ENCODE peak calls at places on chromosomes 4 and X, in ten cellular contexts. One of them, this sample, is unnamed.

GRCh38 chr4:88985088-88985779 is 71.8 kb downstream of the FAM13A start:
- DNase-seq in fibroblast of lung: peak; percentile 93
- DNase-seq in fibroblast of mammary gland: peak; percentile 95
- DNase-seq in neural progenitor cell: no peak
- DNase-seq in hepatocyte: no peak
- DNase-seq in foreskin fibroblast: peak; percentile 88
- DNase-seq in RWPE1: peak; percentile 21
- DNase-seq in GM23338: no peak
- DNase-seq in ovary: no peak
- DNase-seq in nephron progenitor cell: no peak
- DNase-seq in this sample: peak; percentile 93

GRCh38 chr4:110055014-110055768 is 142.5 kb downstream of the EGF start:
- DNase-seq in fibroblast of lung: no peak
- DNase-seq in fibroblast of mammary gland: no peak
- DNase-seq in neural progenitor cell: peak; percentile 2
- DNase-seq in hepatocyte: no peak
- DNase-seq in foreskin fibroblast: no peak
- DNase-seq in RWPE1: no peak
- DNase-seq in GM23338: no peak
- DNase-seq in ovary: no peak
- DNase-seq in nephron progenitor cell: no peak
- DNase-seq in this sample: no peak

GRCh38 chrX:15328821-15329220 is 6.5 kb downstream of the PIGA start:
- DNase-seq in fibroblast of lung: no peak
- DNase-seq in fibroblast of mammary gland: no peak
- DNase-seq in neural progenitor cell: no peak
- DNase-seq in hepatocyte: no peak
- DNase-seq in foreskin fibroblast: no peak
- DNase-seq in RWPE1: no peak
- DNase-seq in GM23338: no peak
- DNase-seq in ovary: no peak
- DNase-seq in nephron progenitor cell: no peak
- DNase-seq in this sample: no peak

GRCh38 chr4:153318696-153319320 is 25.7 kb upstream of the MND1 start:
- DNase-seq in fibroblast of lung: peak; percentile 74
- DNase-seq in fibroblast of mammary gland: peak; percentile 67
- DNase-seq in neural progenitor cell: peak; percentile 58
- DNase-seq in hepatocyte: peak; percentile 72
- DNase-seq in foreskin fibroblast: peak; percentile 16
- DNase-seq in RWPE1: peak; percentile 71
- DNase-seq in GM23338: peak; percentile 78
- DNase-seq in ovary: no peak
- DNase-seq in nephron progenitor cell: peak; percentile 17
- DNase-seq in this sample: peak; percentile 68

GRCh38 chr4:119314356-119314755 is 7.6 kb downstream of the FABP2 start:
- DNase-seq in fibroblast of lung: peak; percentile 71
- DNase-seq in fibroblast of mammary gland: peak; percentile 63
- DNase-seq in neural progenitor cell: peak; percentile 68
- DNase-seq in hepatocyte: peak; percentile 64
- DNase-seq in foreskin fibroblast: no peak
- DNase-seq in RWPE1: peak; percentile 13
- DNase-seq in GM23338: peak; percentile 83
- DNase-seq in ovary: no peak
- DNase-seq in nephron progenitor cell: no peak
- DNase-seq in this sample: peak; percentile 61

GRCh38 chr4:3408793-3409330 is 32.9 kb upstream of the HGFAC start:
- DNase-seq in fibroblast of lung: no peak
- DNase-seq in fibroblast of mammary gland: no peak
- DNase-seq in neural progenitor cell: no peak
- DNase-seq in hepatocyte: no peak
- DNase-seq in foreskin fibroblast: no peak
- DNase-seq in RWPE1: no peak
- DNase-seq in GM23338: no peak
- DNase-seq in ovary: no peak
- DNase-seq in nephron progenitor cell: no peak
- DNase-seq in this sample: no peak

GRCh38 chr4:120083152-120083551 is 16.5 kb upstream of the MAD2L1 start:
- DNase-seq in fibroblast of lung: no peak
- DNase-seq in fibroblast of mammary gland: no peak
- DNase-seq in neural progenitor cell: no peak
- DNase-seq in hepatocyte: no peak
- DNase-seq in foreskin fibroblast: no peak
- DNase-seq in RWPE1: no peak
- DNase-seq in GM23338: no peak
- DNase-seq in ovary: no peak
- DNase-seq in nephron progenitor cell: no peak
- DNase-seq in this sample: no peak

GRCh38 chr4:39304651-39305050 is 61.5 kb downstream of the RFC1 start:
- DNase-seq in fibroblast of lung: no peak
- DNase-seq in fibroblast of mammary gland: no peak
- DNase-seq in neural progenitor cell: no peak
- DNase-seq in hepatocyte: no peak
- DNase-seq in foreskin fibroblast: no peak
- DNase-seq in RWPE1: no peak
- DNase-seq in GM23338: no peak
- DNase-seq in ovary: no peak
- DNase-seq in nephron progenitor cell: no peak
- DNase-seq in this sample: no peak

GRCh38 chr4:32022071-32022470 is 1301.9 kb downstream of the PCDH7 start:
- DNase-seq in fibroblast of lung: no peak
- DNase-seq in fibroblast of mammary gland: peak; percentile 2
- DNase-seq in neural progenitor cell: no peak
- DNase-seq in hepatocyte: no peak
- DNase-seq in foreskin fibroblast: peak; percentile 1
- DNase-seq in RWPE1: no peak
- DNase-seq in GM23338: no peak
- DNase-seq in ovary: no peak
- DNase-seq in nephron progenitor cell: no peak
- DNase-seq in this sample: no peak

GRCh38 chrX:154458116-154458953 is at the start of gene PLXNA3:
- DNase-seq in fibroblast of lung: no peak
- DNase-seq in fibroblast of mammary gland: no peak
- DNase-seq in neural progenitor cell: peak; percentile 74
- DNase-seq in hepatocyte: peak; percentile 74
- DNase-seq in foreskin fibroblast: no peak
- DNase-seq in RWPE1: peak; percentile 44
- DNase-seq in GM23338: peak; percentile 46
- DNase-seq in ovary: peak; percentile 55
- DNase-seq in nephron progenitor cell: peak; percentile 80
- DNase-seq in this sample: peak; percentile 28

GRCh38 chrX:16832301-16832700 is 37.9 kb downstream of the RBBP7 start:
- DNase-seq in fibroblast of lung: no peak
- DNase-seq in fibroblast of mammary gland: no peak
- DNase-seq in neural progenitor cell: no peak
- DNase-seq in hepatocyte: no peak
- DNase-seq in foreskin fibroblast: no peak
- DNase-seq in RWPE1: no peak
- DNase-seq in GM23338: no peak
- DNase-seq in ovary: no peak
- DNase-seq in nephron progenitor cell: peak; percentile 32
- DNase-seq in this sample: no peak

GRCh38 chr4:22500128-22500611 is 15.7 kb downstream of the ADGRA3 start:
- DNase-seq in fibroblast of lung: no peak
- DNase-seq in fibroblast of mammary gland: no peak
- DNase-seq in neural progenitor cell: no peak
- DNase-seq in hepatocyte: no peak
- DNase-seq in foreskin fibroblast: no peak
- DNase-seq in RWPE1: no peak
- DNase-seq in GM23338: no peak
- DNase-seq in ovary: no peak
- DNase-seq in nephron progenitor cell: no peak
- DNase-seq in this sample: peak; percentile 82

GRCh38 chr4:159937595-159937994 is 834.7 kb downstream of the RAPGEF2 start:
- DNase-seq in fibroblast of lung: no peak
- DNase-seq in fibroblast of mammary gland: no peak
- DNase-seq in neural progenitor cell: no peak
- DNase-seq in hepatocyte: no peak
- DNase-seq in foreskin fibroblast: no peak
- DNase-seq in RWPE1: no peak
- DNase-seq in GM23338: no peak
- DNase-seq in ovary: no peak
- DNase-seq in nephron progenitor cell: no peak
- DNase-seq in this sample: peak; percentile 34

GRCh38 chr4:166229799-166230198 is 356.8 kb downstream of the TLL1 start:
- DNase-seq in fibroblast of lung: no peak
- DNase-seq in fibroblast of mammary gland: no peak
- DNase-seq in neural progenitor cell: no peak
- DNase-seq in hepatocyte: no peak
- DNase-seq in foreskin fibroblast: no peak
- DNase-seq in RWPE1: no peak
- DNase-seq in GM23338: no peak
- DNase-seq in ovary: no peak
- DNase-seq in nephron progenitor cell: no peak
- DNase-seq in this sample: no peak

GRCh38 chrX:119758682-119759332 is 419 bp downstream of the SOWAHD start:
- DNase-seq in fibroblast of lung: no peak
- DNase-seq in fibroblast of mammary gland: no peak
- DNase-seq in neural progenitor cell: peak; percentile 46
- DNase-seq in hepatocyte: peak; percentile 54
- DNase-seq in foreskin fibroblast: no peak
- DNase-seq in RWPE1: no peak
- DNase-seq in GM23338: peak; percentile 36
- DNase-seq in ovary: peak; percentile 14
- DNase-seq in nephron progenitor cell: peak; percentile 39
- DNase-seq in this sample: no peak

DNA sequence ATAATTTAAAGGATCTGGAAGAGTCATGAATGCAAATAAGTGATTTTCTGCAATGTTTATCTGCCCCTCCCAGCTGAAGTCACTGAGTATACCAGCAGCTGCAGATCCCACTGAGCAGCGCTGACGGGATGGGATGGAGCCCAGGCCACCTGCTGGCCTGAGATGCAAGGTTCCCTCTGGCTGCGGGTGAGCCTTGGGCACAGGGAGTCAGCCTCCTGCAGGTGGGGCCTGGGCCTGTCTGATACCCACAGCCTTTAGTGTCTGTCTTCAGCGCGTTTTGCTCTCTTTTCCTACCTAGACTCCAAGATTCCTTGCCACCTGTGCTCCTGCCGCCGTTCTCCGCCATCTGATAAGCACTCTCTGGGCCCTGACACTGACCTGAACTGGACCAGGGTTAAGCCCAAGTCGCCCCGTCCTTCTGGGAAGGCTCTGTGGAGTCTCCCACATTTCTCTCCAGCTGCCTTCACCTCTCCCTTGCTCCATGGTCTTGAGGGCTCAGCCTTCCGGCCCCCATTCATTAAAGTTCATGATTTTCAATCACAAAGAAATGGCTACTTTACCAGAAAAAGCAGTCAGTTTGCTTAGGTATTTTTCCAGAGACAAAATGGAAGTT is 223.1 kb upstream of the FAT1 start:
- DNase-seq in fibroblast of lung: no peak
- DNase-seq in fibroblast of mammary gland: peak; percentile 18
- DNase-seq in neural progenitor cell: peak; percentile 63
- DNase-seq in hepatocyte: peak; percentile 82
- DNase-seq in foreskin fibroblast: no peak
- DNase-seq in RWPE1: peak; percentile 45
- DNase-seq in GM23338: peak; percentile 73
- DNase-seq in ovary: no peak
- DNase-seq in nephron progenitor cell: peak; percentile 47
- DNase-seq in this sample: peak; percentile 50
- TF ChIP-seq CTCF in fibroblast of lung: peak; percentile 29
- TF ChIP-seq CTCF in fibroblast of mammary gland: peak; percentile 13
- TF ChIP-seq CTCF in neural progenitor cell: peak; percentile 47
- TF ChIP-seq CTCF in hepatocyte: peak; percentile 48
- TF ChIP-seq CTCF in foreskin fibroblast: no peak
- TF ChIP-seq CTCF in RWPE1: no peak
- TF ChIP-seq CTCF in GM23338: peak; percentile 47
- TF ChIP-seq CTCF in ovary: no peak
- TF ChIP-seq CTCF in nephron progenitor cell: peak; percentile 51
- TF ChIP-seq CTCF in this sample: no peak

GRCh38 chrX:25343060-25343459 is 327.3 kb upstream of the ARX start:
- DNase-seq in fibroblast of lung: no peak
- DNase-seq in fibroblast of mammary gland: no peak
- DNase-seq in neural progenitor cell: peak; percentile 16
- DNase-seq in hepatocyte: no peak
- DNase-seq in foreskin fibroblast: no peak
- DNase-seq in RWPE1: no peak
- DNase-seq in GM23338: peak; percentile 24
- DNase-seq in ovary: no peak
- DNase-seq in nephron progenitor cell: no peak
- DNase-seq in this sample: no peak
- TF ChIP-seq CTCF in fibroblast of lung: no peak
- TF ChIP-seq CTCF in fibroblast of mammary gland: no peak
- TF ChIP-seq CTCF in neural progenitor cell: peak; percentile 32
- TF ChIP-seq CTCF in hepatocyte: no peak
- TF ChIP-seq CTCF in foreskin fibroblast: no peak
- TF ChIP-seq CTCF in RWPE1: no peak
- TF ChIP-seq CTCF in GM23338: peak; percentile 40
- TF ChIP-seq CTCF in ovary: no peak
- TF ChIP-seq CTCF in nephron progenitor cell: no peak
- TF ChIP-seq CTCF in this sample: no peak

GRCh38 chr4:6701371-6701770 is 7.7 kb downstream of the S100P start:
- DNase-seq in fibroblast of lung: no peak
- DNase-seq in fibroblast of mammary gland: no peak
- DNase-seq in neural progenitor cell: peak; percentile 39
- DNase-seq in hepatocyte: no peak
- DNase-seq in foreskin fibroblast: no peak
- DNase-seq in RWPE1: no peak
- DNase-seq in GM23338: peak; percentile 96
- DNase-seq in ovary: no peak
- DNase-seq in nephron progenitor cell: no peak
- DNase-seq in this sample: no peak
- TF ChIP-seq CTCF in fibroblast of lung: no peak
- TF ChIP-seq CTCF in fibroblast of mammary gland: peak; percentile 37
- TF ChIP-seq CTCF in neural progenitor cell: peak; percentile 55
- TF ChIP-seq CTCF in hepatocyte: no peak
- TF ChIP-seq CTCF in foreskin fibroblast: peak; percentile 14
- TF ChIP-seq CTCF in RWPE1: no peak
- TF ChIP-seq CTCF in GM23338: peak; percentile 91
- TF ChIP-seq CTCF in ovary: no peak
- TF ChIP-seq CTCF in nephron progenitor cell: peak; percentile 7
- TF ChIP-seq CTCF in this sample: peak; percentile 40

DNA sequence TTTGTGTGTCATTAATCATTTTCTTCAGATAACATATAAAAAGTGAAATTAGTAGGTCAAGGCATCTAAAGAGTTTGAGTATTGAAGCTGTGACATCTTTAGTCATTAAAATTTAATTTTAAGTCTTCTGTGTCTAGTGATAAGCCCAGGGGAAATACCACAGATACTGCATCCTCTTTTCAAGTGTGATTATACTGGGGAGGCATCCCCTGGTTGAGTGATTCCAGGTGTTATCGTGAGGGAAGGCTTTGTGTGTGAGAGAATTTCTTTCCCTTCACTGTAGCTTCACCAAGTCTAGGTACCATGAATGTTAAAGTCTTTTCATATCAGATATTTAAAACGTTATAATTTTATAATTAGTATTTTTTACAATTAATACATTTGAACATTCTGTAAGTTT is 193.4 kb downstream of the FRAS1 start:
- DNase-seq in fibroblast of lung: no peak
- DNase-seq in fibroblast of mammary gland: no peak
- DNase-seq in neural progenitor cell: no peak
- DNase-seq in hepatocyte: no peak
- DNase-seq in foreskin fibroblast: no peak
- DNase-seq in RWPE1: no peak
- DNase-seq in GM23338: no peak
- DNase-seq in ovary: no peak
- DNase-seq in nephron progenitor cell: no peak
- DNase-seq in this sample: no peak
- TF ChIP-seq CTCF in fibroblast of lung: no peak
- TF ChIP-seq CTCF in fibroblast of mammary gland: no peak
- TF ChIP-seq CTCF in neural progenitor cell: no peak
- TF ChIP-seq CTCF in hepatocyte: no peak
- TF ChIP-seq CTCF in foreskin fibroblast: no peak
- TF ChIP-seq CTCF in RWPE1: no peak
- TF ChIP-seq CTCF in GM23338: no peak
- TF ChIP-seq CTCF in ovary: no peak
- TF ChIP-seq CTCF in nephron progenitor cell: no peak
- TF ChIP-seq CTCF in this sample: no peak